ENCODE peak calls at places on chromosomes 2 and 18, in eight cellular contexts. W, M, G, F, O, K, Z and Y are unnamed samples.

GRCh38 chr2:238061310-238062202 is 755 bp downstream of the SCLY start:
- DNase-seq in M (peak), F (peak), G (peak), O (no peak), K (peak), Z (no peak), W (no peak), Y (no peak)

GRCh38 chr18:10588975-10589374 is 63.1 kb downstream of the NAPG start:
- DNase-seq in W (no peak), F (no peak), M (no peak), G (no peak), K (no peak), O (no peak), Z (no peak), Y (no peak)

GRCh38 chr2:127455566-127456493 is 37.6 kb downstream of the PROC start:
- DNase-seq in G (peak), Z (no peak), W (no peak), M (no peak), K (no peak), O (no peak), F (peak), Y (no peak)

GRCh38 chr2:68879296-68879695 is 8.1 kb upstream of the BMP10 start:
- DNase-seq in F (no peak), K (no peak), Z (no peak), W (no peak), G (no peak), O (no peak), M (no peak), Y (no peak)

GRCh38 chr2:171347591-171348032 is 86.2 kb downstream of the METTL8 start:
- DNase-seq in K (no peak), O (peak), F (no peak), W (peak), M (no peak), Z (no peak), G (peak), Y (peak)

GRCh38 chr2:75846683-75847190 is 136.0 kb upstream of the GCFC2 start:
- DNase-seq in G (no peak), F (no peak), K (no peak), M (no peak), W (no peak), O (no peak), Z (no peak), Y (no peak)

GRCh38 chr2:241932895-241933174 is 63.3 kb downstream of the RTP5 start:
- DNase-seq in G (peak), F (no peak), W (no peak), O (no peak), Z (no peak), K (no peak), M (no peak), Y (no peak)

GRCh38 chr18:58911766-58912165 is 47.1 kb downstream of the ZNF532 start:
- DNase-seq in G (peak), F (no peak), W (no peak), Z (no peak), M (peak), K (no peak), O (no peak), Y (no peak)

GRCh38 chr2:18398833-18399232 is 161.6 kb downstream of the RDH14 start:
- DNase-seq in O (no peak), G (no peak), K (no peak), F (no peak), W (no peak), Z (no peak), M (no peak), Y (no peak)

GRCh38 chr18:1848716-1849115 is 722.6 kb downstream of the METTL4 start:
- DNase-seq in M (no peak), K (no peak), F (no peak), G (no peak), O (peak), Z (no peak), W (no peak), Y (no peak)

GRCh38 chr2:168632733-168633132 is 169.7 kb upstream of the NOSTRIN start:
- DNase-seq in G (no peak), M (no peak), F (no peak), K (no peak), W (no peak), O (no peak), Z (no peak), Y (no peak)

GRCh38 chr2:202064881-202065230 is 8.2 kb upstream of the KIAA2012 start:
- DNase-seq in Z (no peak), W (no peak), K (no peak), O (no peak), G (no peak), M (no peak), F (no peak), Y (no peak)

GRCh38 chr2:42806786-42807185 is 14.4 kb upstream of the HAAO start:
- DNase-seq in K (no peak), O (no peak), W (no peak), Z (no peak), F (no peak), M (no peak), G (no peak), Y (no peak)

GRCh38 chr18:38940863-38941531 is 1375.4 kb upstream of the CELF4 start:
- DNase-seq in G (peak), W (no peak), F (no peak), M (peak), O (peak), K (no peak), Z (no peak), Y (no peak)

GRCh38 chr2:42838133-42838532 is 45.8 kb upstream of the HAAO start:
- DNase-seq in O (no peak), G (no peak), F (no peak), W (no peak), Z (no peak), K (no peak), M (no peak), Y (no peak)

GRCh38 chr2:66508358-66509071 is 73.6 kb downstream of the MEIS1 start:
- DNase-seq in G (no peak), K (no peak), W (no peak), M (no peak), F (no peak), O (peak), Z (no peak), Y (no peak)

GRCh38 chr2:191625016-191625415 is 52.9 kb upstream of the NABP1 start:
- DNase-seq in M (no peak), O (no peak), G (no peak), F (no peak), K (no peak), Z (no peak), W (no peak), Y (no peak)

GRCh38 chr2:201130524-201131186 is 14.7 kb downstream of the CFLAR start:
- DNase-seq in F (no peak), W (no peak), K (no peak), G (no peak), O (peak), Z (no peak), M (no peak), Y (peak)

GRCh38 chr2:197838036-197838435 is 33.6 kb downstream of the PLCL1 start:
- DNase-seq in M (peak), F (no peak), Z (no peak), G (no peak), O (no peak), W (no peak), K (no peak), Y (no peak)

GRCh38 chr2:165274698-165275097 is 35.5 kb downstream of the SCN2A start:
- DNase-seq in G (no peak), Z (peak), M (no peak), W (no peak), F (peak), O (no peak), K (peak), Y (no peak)

GRCh38 chr2:214412679-214413078 is 1.8 kb downstream of the VWC2L start:
- DNase-seq in G (no peak), K (no peak), W (no peak), O (no peak), M (no peak), Z (no peak), F (no peak), Y (no peak)

GRCh38 chr2:214410918-214411554 is at the start of gene VWC2L:
- DNase-seq in Z (peak), K (peak), O (peak), G (peak), F (peak), M (peak), W (peak), Y (peak)

GRCh38 chr2:214410128-214410775 is 602 bp upstream of the VWC2L start:
- DNase-seq in G (no peak), W (no peak), K (no peak), Z (no peak), O (no peak), F (no peak), M (no peak), Y (no peak)
- TF ChIP-seq CTCF in G (no peak), W (no peak), K (no peak), Z (no peak), O (no peak), F (no peak), M (no peak), Y (no peak)

DNA sequence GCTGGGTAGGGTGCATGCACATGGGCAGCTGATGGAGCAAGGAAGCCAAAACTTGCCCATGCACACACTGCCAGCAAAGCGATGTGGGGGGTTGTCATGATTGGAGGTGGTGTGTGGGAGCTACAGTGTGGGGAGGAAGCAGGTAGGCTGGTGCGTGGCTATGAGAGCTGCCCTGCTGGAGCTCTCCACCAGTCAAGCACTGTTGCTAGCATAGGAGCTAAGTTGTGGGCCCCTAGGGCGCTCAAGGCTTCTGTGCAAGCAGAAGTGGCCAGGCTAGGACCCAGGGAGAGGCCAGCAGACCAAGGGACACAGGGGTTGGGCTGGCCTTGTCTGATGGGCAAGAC is 20.2 kb downstream of the EHBP1 start:
- DNase-seq in F (no peak), G (no peak), O (no peak), W (no peak), K (no peak), Z (no peak), M (no peak), Y (no peak)
- TF ChIP-seq CTCF in F (no peak), G (no peak), O (no peak), W (no peak), K (no peak), Z (no peak), M (no peak), Y (no peak)

GRCh38 chr18:65938592-65939372 is 188.0 kb downstream of the CDH7 start:
- DNase-seq in K (no peak), O (peak), G (peak), F (peak), M (peak), W (peak), Z (no peak), Y (no peak)
- TF ChIP-seq CTCF in K (no peak), O (peak), G (peak), F (peak), M (peak), W (no peak), Z (no peak), Y (no peak)

GRCh38 chr2:109407401-109408335 is 206.1 kb downstream of the SEPTIN10 start:
- DNase-seq in O (no peak), K (no peak), W (no peak), G (no peak), F (no peak), Z (no peak), M (no peak), Y (no peak)
- TF ChIP-seq CTCF in O (no peak), K (no peak), W (no peak), G (no peak), F (no peak), Z (no peak), M (no peak), Y (no peak)

GRCh38 chr2:74700643-74701377 is 46.8 kb downstream of the SEMA4F start:
- DNase-seq in F (no peak), M (no peak), Z (no peak), K (no peak), W (no peak), G (no peak), O (no peak), Y (no peak)

GRCh38 chr2:74702001-74702715 is 48.1 kb downstream of the SEMA4F start:
- DNase-seq in Z (no peak), K (no peak), F (no peak), O (no peak), G (no peak), W (no peak), M (no peak), Y (no peak)

GRCh38 chr2:74706741-74707140 is 52.7 kb downstream of the SEMA4F start:
- DNase-seq in W (no peak), F (no peak), K (no peak), M (no peak), Z (no peak), O (no peak), G (no peak), Y (no peak)

GRCh38 chr2:74703373-74703772 is 49.3 kb downstream of the SEMA4F start:
- DNase-seq in M (no peak), Z (no peak), W (no peak), K (no peak), F (no peak), O (no peak), G (no peak), Y (no peak)

GRCh38 chr2:74704216-74704615 is 50.2 kb downstream of the SEMA4F start:
- DNase-seq in G (no peak), F (no peak), W (no peak), Z (no peak), O (no peak), K (no peak), M (no peak), Y (no peak)
- TF ChIP-seq CTCF in G (no peak), F (no peak), W (no peak), Z (no peak), O (no peak), K (no peak), M (no peak), Y (no peak)

GRCh38 chr18:6414118-6414722 is 491 bp downstream of the L3MBTL4 start:
- DNase-seq in F (peak), O (no peak), M (peak), G (peak), Z (peak), K (peak), W (no peak), Y (no peak)
- TF ChIP-seq CTCF in F (no peak), O (no peak), M (peak), G (peak), Z (no peak), K (peak), W (no peak), Y (no peak)

GRCh38 chr18:36411745-36412168 is 114.2 kb downstream of the FHOD3 start:
- DNase-seq in O (no peak), K (no peak), Z (no peak), W (peak), G (no peak), M (no peak), F (no peak), Y (no peak)
- TF ChIP-seq CTCF in O (peak), K (peak), Z (no peak), W (peak), G (no peak), M (no peak), F (no peak), Y (peak)

GRCh38 chr2:148810081-148810480 is 64.9 kb upstream of the KIF5C start:
- DNase-seq in F (no peak), K (no peak), G (no peak), Z (no peak), W (no peak), M (no peak), O (no peak), Y (no peak)
- TF ChIP-seq CTCF in F (no peak), K (no peak), G (no peak), Z (no peak), W (no peak), M (no peak), O (no peak), Y (no peak)